ENCODE peak calls at places on chromosomes 7 and 10, in four cellular contexts. U is endodermal cell, T is transverse colon, L is testis. Y is an unnamed sample. For H3K4me1, the result is how much of the 10 kb centered on the place peaks cover.

GRCh38 chr7:55206235-55207029 is 158.7 kb upstream of the LANCL2 start:
- DNase-seq in T (no peak), U (no peak), L (no peak), Y (no peak)

GRCh38 chr10:77943086-77943901 is 16.7 kb upstream of the DLG5 start:
- DNase-seq in U (peak), L (no peak), T (no peak), Y (no peak)

GRCh38 chr7:18770154-18770807 is 274.7 kb downstream of the HDAC9 start:
- DNase-seq in U (no peak), L (no peak), T (no peak), Y (no peak)

GRCh38 chr7:6026011-6026819 is 5.0 kb upstream of the ANKRD61 start:
- DNase-seq in L (peak), U (peak), T (peak), Y (peak)

GRCh38 chr10:69234447-69234846 is 14.3 kb downstream of the HKDC1 start:
- DNase-seq in L (no peak), T (no peak), U (no peak), Y (no peak)

GRCh38 chr10:283140-283479 is 147.9 kb downstream of the ZMYND11 start:
- DNase-seq in L (no peak), U (no peak), T (no peak), Y (no peak)

GRCh38 chr7:14836571-14837189 is 65.9 kb downstream of the DGKB start:
- DNase-seq in T (no peak), L (no peak), U (peak), Y (peak)

GRCh38 chr10:32985781-32986350 is 27.8 kb upstream of the ITGB1 start:
- DNase-seq in T (no peak), L (no peak), U (no peak), Y (no peak)

GRCh38 chr7:25361863-25362262 is 133.6 kb upstream of the NPVF start:
- DNase-seq in L (no peak), T (no peak), U (no peak), Y (no peak)

GRCh38 chr10:70462349-70462984 is 16.1 kb upstream of the PALD1 start:
- DNase-seq in U (peak), L (peak), T (peak), Y (peak)

GRCh38 chr10:72039377-72039776 is 49.0 kb downstream of the SPOCK2 start:
- DNase-seq in L (no peak), T (no peak), U (no peak), Y (peak)

GRCh38 chr7:127710635-127711034 is 58.6 kb downstream of the SND1 start:
- DNase-seq in L (no peak), U (no peak), T (no peak), Y (no peak)

GRCh38 chr10:72525277-72525676 is 100.6 kb downstream of the MICU1 start:
- DNase-seq in U (no peak), T (no peak), L (no peak), Y (no peak)

GRCh38 chr10:92126100-92126650 is 164.7 kb downstream of the CPEB3 start:
- DNase-seq in T (no peak), L (no peak), U (no peak), Y (no peak)

GRCh38 chr10:55280696-55281095 is 479.7 kb upstream of the PCDH15 start:
- DNase-seq in U (no peak), L (no peak), T (no peak), Y (no peak)
- H3K27ac ChIP-seq in U (no peak), L (no peak), T (no peak), Y (no peak)

GRCh38 chr7:3065724-3066143 is 22.1 kb upstream of the CARD11 start:
- DNase-seq in T (peak), U (peak), L (peak), Y (no peak)
- H3K4me1 ChIP-seq in T (under half), U (under half), L (under half), Y (under half)

DNA sequence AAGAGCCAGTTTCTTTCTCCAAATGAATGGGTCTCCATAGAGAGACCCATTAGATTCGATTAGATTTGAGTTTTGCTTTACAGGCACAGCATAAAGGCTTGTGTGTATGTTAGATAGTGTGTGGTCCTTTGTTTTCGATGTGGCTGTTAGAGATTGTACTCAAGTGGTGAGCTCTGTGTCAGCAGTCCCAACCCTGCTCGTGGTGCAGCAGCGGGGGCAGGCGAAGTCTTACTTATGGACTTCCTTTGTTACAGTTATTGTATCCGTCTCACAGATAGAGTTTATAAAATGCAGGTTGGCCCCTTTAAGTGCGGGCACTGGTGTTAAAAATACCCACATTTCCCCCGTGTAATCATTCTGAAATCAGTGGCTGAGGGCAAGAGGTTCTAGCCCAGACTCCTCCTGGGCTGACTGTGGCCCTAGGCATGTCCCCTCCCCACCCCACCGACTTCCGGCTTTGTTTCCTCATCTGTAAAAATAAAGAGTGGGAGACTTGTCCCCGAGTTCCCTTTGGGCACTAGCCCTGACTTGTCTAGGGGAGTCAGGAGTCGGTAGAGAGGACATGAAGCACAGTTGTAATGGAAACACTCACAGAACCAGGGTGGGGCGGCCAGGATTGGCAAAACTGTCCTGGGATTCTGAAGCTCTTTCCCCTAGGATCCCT is 28.6 kb downstream of the MTURN start:
- DNase-seq in T (no peak), L (no peak), U (no peak), Y (peak)
- H3K4me3 ChIP-seq in T (no peak), L (no peak), U (no peak), Y (no peak)

GRCh38 chr10:22228943-22229755 is 11.3 kb upstream of the EBLN1 start:
- DNase-seq in L (peak), U (peak), T (peak), Y (peak)
- H3K27ac ChIP-seq in L (peak), U (peak), T (peak), Y (peak)

GRCh38 chr10:124074471-124075109 is 18.8 kb downstream of the CHST15 start:
- DNase-seq in L (no peak), U (no peak), T (peak), Y (no peak)
- H3K4me1 ChIP-seq in L (under half), U (under half), T (under half), Y (under half)